ENCODE peak calls at places on chromosome 10, in six cellular contexts. C is HepG2, X is GM12892, G is GM12878, N is SK-N-SH, L is H1. K is an unnamed sample.

GRCh38 chr10:33392706-33393105 is 58.2 kb upstream of the NRP1 start:
- DNase-seq in G (no peak), X (no peak), L (no peak), N (no peak), C (no peak), K (no peak)

GRCh38 chr10:11754620-11755019 is 12.4 kb downstream of the ECHDC3 start:
- DNase-seq in G (no peak), N (no peak), X (no peak), L (no peak), C (no peak), K (no peak)

GRCh38 chr10:131456411-131456810 is 144.9 kb upstream of the TCERG1L start:
- DNase-seq in L (no peak), G (no peak), C (no peak), N (no peak), X (no peak), K (no peak)

GRCh38 chr10:70733051-70733450 is 52.1 kb downstream of the TBATA start:
- DNase-seq in C (no peak), G (no peak), L (no peak), X (no peak), N (no peak), K (no peak)

GRCh38 chr10:110032801-110033723 is 25.3 kb downstream of the ADD3 start:
- DNase-seq in N (peak; percentile 30), C (no peak), G (no peak), L (no peak), X (no peak), K (no peak)

GRCh38 chr10:74145133-74145532 is 5.5 kb downstream of the AP3M1 start:
- DNase-seq in C (no peak), L (no peak), G (no peak), N (no peak), X (no peak), K (no peak)

GRCh38 chr10:61931620-61932332 is 30.3 kb downstream of the ARID5B start:
- DNase-seq in X (no peak), C (no peak), G (no peak), L (no peak), N (no peak), K (no peak)

GRCh38 chr10:12221323-12222298 is 25.6 kb downstream of the CDC123 start:
- DNase-seq in L (no peak), G (no peak), N (no peak), C (peak; percentile 4), X (no peak), K (no peak)

GRCh38 chr10:114697061-114697598 is 39.1 kb upstream of the ABLIM1 start:
- DNase-seq in L (no peak), N (no peak), C (no peak), G (no peak), X (no peak), K (no peak)

GRCh38 chr10:11869743-11870460 is 46.7 kb downstream of the PROSER2 start:
- DNase-seq in G (no peak), N (peak; percentile 81), X (no peak), C (no peak), L (no peak), K (no peak)

GRCh38 chr10:17523917-17524316 is 69.5 kb upstream of the ST8SIA6 start:
- DNase-seq in C (peak; percentile 41), X (no peak), N (no peak), L (no peak), G (no peak), K (no peak)

GRCh38 chr10:6838118-6838517 is 258.0 kb upstream of the PRKCQ start:
- DNase-seq in G (no peak), C (peak; percentile 1), L (no peak), X (no peak), N (no peak), K (no peak)

GRCh38 chr10:75653761-75654160 is 222.3 kb downstream of the LRMDA start:
- DNase-seq in G (no peak), C (peak; percentile 43), L (no peak), N (no peak), X (no peak), K (no peak)

GRCh38 chr10:53839437-53840039 is 961.5 kb downstream of the PCDH15 start:
- DNase-seq in L (no peak), G (no peak), X (no peak), C (peak; percentile 25), N (peak; percentile 9), K (no peak)

GRCh38 chr10:34969171-34969570 is 121.0 kb downstream of the CUL2 start:
- DNase-seq in G (no peak), L (no peak), N (no peak), C (no peak), X (no peak), K (no peak)

GRCh38 chr10:88693392-88694020 is 12.5 kb upstream of the LIPK start:
- DNase-seq in X (no peak), N (no peak), L (no peak), C (no peak), G (no peak), K (no peak)

GRCh38 chr10:51422311-51423120 is 276.9 kb downstream of the CSTF2T start:
- DNase-seq in C (peak; percentile 15), X (no peak), N (peak; percentile 21), L (peak; percentile 7), G (peak; percentile 8), K (peak; percentile 2)

GRCh38 chr10:126524526-126524925 is 136.2 kb upstream of the ADAM12 start:
- DNase-seq in C (no peak), G (no peak), N (no peak), L (no peak), X (no peak), K (no peak)

GRCh38 chr10:75334720-75335119 is 66.8 kb downstream of the ZNF503 start:
- DNase-seq in N (no peak), L (no peak), C (no peak), X (no peak), G (no peak), K (no peak)

GRCh38 chr10:61943699-61944444 is 42.4 kb downstream of the ARID5B start:
- DNase-seq in L (no peak), C (no peak), N (peak; percentile 22), X (no peak), G (no peak), K (no peak)

GRCh38 chr10:97550336-97551149 is 22.0 kb upstream of the ANKRD2 start:
- DNase-seq in G (no peak), C (no peak), X (no peak), N (no peak), L (no peak), K (no peak)

GRCh38 chr10:113858541-113858940 is 4.1 kb downstream of the NHLRC2 start:
- DNase-seq in L (no peak), G (no peak), X (no peak), N (no peak), C (no peak), K (no peak)

GRCh38 chr10:60044221-60044620 is 137.9 kb upstream of the CCDC6 start:
- DNase-seq in G (no peak), L (no peak), N (no peak), X (no peak), C (no peak), K (no peak)

GRCh38 chr10:59465089-59465488 is 102.7 kb upstream of the FAM13C start:
- DNase-seq in C (peak; percentile 4), N (no peak), G (no peak), X (no peak), L (no peak), K (no peak)

GRCh38 chr10:102657984-102658724 is 13.9 kb downstream of the TRIM8 start:
- DNase-seq in N (no peak), X (no peak), G (no peak), L (no peak), C (no peak), K (no peak)

GRCh38 chr10:132563485-132564248 is 26.1 kb downstream of the INPP5A start:
- DNase-seq in X (no peak), C (no peak), N (no peak), L (no peak), G (peak; percentile 76), K (peak; percentile 69)

GRCh38 chr10:62742447-62743105 is 61.9 kb upstream of the ADO start:
- DNase-seq in G (no peak), L (no peak), C (no peak), X (no peak), N (no peak), K (no peak)

GRCh38 chr10:44510716-44511115 is 125.8 kb upstream of the CXCL12 start:
- DNase-seq in L (no peak), N (no peak), X (no peak), C (no peak), G (no peak), K (no peak)

GRCh38 chr10:116691544-116692126 is 50.7 kb downstream of the HSPA12A start:
- DNase-seq in C (no peak), L (no peak), X (no peak), N (no peak), G (no peak), K (no peak)

DNA sequence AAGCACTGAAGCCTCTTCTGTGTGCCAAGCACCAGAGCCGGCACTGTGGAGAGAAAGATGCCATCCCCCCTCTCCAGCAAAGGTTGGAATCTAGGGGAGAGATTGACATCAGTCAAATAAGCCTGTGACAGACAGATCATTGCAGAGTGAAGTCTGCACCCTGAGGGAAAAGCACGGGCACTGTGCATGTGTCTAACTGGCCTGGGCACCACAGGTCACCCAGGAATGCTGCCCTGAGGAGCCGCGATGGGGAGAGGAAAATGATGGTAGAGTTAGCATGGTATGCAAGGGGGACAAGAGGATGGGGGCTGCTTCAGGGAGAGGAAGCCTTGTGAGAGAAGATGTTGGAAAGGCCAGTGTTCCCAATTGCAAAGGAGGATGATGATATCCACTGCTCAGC is 261.0 kb downstream of the GRID1 start:
- DNase-seq in L (no peak), X (no peak), N (no peak), C (no peak), G (no peak), K (no peak)
- TF ChIP-seq POLR2AphosphoS5 in L (no peak), X (no peak), N (no peak), C (no peak), G (no peak), K (no peak)

GRCh38 chr10:128163701-128164100 is 37.5 kb upstream of the MKI67 start:
- DNase-seq in L (no peak), G (no peak), C (no peak), X (no peak), N (no peak), K (no peak)
- TF ChIP-seq TAF1 in L (no peak), G (no peak), C (no peak), X (no peak), N (no peak), K (no peak)

DNA sequence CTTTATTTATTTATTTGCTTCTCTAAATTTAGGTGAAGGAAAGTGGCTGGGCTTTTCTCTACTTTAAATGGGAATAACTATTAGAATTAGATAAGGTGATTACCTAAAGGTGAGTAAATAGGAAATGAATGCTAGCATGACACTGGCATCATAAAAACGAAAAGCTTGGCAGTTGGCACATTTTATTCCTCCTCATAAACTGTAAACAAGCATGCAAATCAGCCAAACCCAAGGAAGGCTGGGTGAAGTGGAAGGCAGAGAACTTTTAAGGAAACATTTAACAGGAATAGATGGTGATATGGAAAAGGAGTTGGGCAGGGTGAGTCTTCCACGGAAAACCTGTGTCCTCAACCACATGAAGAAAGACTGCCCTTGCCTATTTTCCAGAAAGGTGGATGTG is 669.1 kb downstream of the KCNMA1 start:
- DNase-seq in L (no peak), G (no peak), X (no peak), C (no peak), N (no peak), K (no peak)
- TF ChIP-seq POLR2AphosphoS5 in L (no peak), G (no peak), X (no peak), C (no peak), N (no peak), K (no peak)

GRCh38 chr10:48470893-48471805 is 133.7 kb downstream of the ARHGAP22 start:
- DNase-seq in C (no peak), X (no peak), N (no peak), G (no peak), L (no peak), K (no peak)
- TF ChIP-seq TAF1 in C (no peak), X (no peak), N (no peak), G (no peak), L (no peak), K (no peak)